ENCODE peak calls at places on chromosomes 4 and X, in four cellular contexts. One of them, this sample, is unnamed.

GRCh38 chr4:88605744-88606143 is 13.5 kb downstream of the HERC3 start:
- DNase-seq in BJ: no peak
- DNase-seq in GM10248: no peak
- DNase-seq in right atrium auricular region: no peak
- DNase-seq in this sample: no peak

GRCh38 chrX:40579880-40580536 is 762 bp upstream of the ATP6AP2 start:
- DNase-seq in BJ: no peak
- DNase-seq in GM10248: no peak
- DNase-seq in right atrium auricular region: no peak
- DNase-seq in this sample: no peak

GRCh38 chr4:140049924-140050681 is 103.9 kb downstream of the MAML3 start:
- DNase-seq in BJ: no peak
- DNase-seq in GM10248: peak; percentile 25
- DNase-seq in right atrium auricular region: no peak
- DNase-seq in this sample: no peak

GRCh38 chr4:48604527-48604926 is 114.5 kb downstream of the ZAR1 start:
- DNase-seq in BJ: no peak
- DNase-seq in GM10248: no peak
- DNase-seq in right atrium auricular region: no peak
- DNase-seq in this sample: no peak

GRCh38 chrX:65463550-65463949 is 71.0 kb downstream of the LAS1L start:
- DNase-seq in BJ: peak; percentile 5
- DNase-seq in GM10248: no peak
- DNase-seq in right atrium auricular region: no peak
- DNase-seq in this sample: no peak

GRCh38 chr4:175215657-175216056 is 297.5 kb downstream of the ADAM29 start:
- DNase-seq in BJ: no peak
- DNase-seq in GM10248: no peak
- DNase-seq in right atrium auricular region: no peak
- DNase-seq in this sample: no peak

GRCh38 chr4:184593461-184593860 is 55.8 kb downstream of the CASP3 start:
- DNase-seq in BJ: no peak
- DNase-seq in GM10248: no peak
- DNase-seq in right atrium auricular region: no peak
- DNase-seq in this sample: no peak

GRCh38 chr4:141645611-141646340 is 9.4 kb downstream of the IL15 start:
- DNase-seq in BJ: peak; percentile 47
- DNase-seq in GM10248: no peak
- DNase-seq in right atrium auricular region: no peak
- DNase-seq in this sample: no peak

GRCh38 chr4:30094866-30095265 is 625.3 kb upstream of the PCDH7 start:
- DNase-seq in BJ: no peak
- DNase-seq in GM10248: no peak
- DNase-seq in right atrium auricular region: no peak
- DNase-seq in this sample: no peak

GRCh38 chr4:6772223-6772928 is 10.2 kb upstream of the KIAA0232 start:
- DNase-seq in BJ: no peak
- DNase-seq in GM10248: no peak
- DNase-seq in right atrium auricular region: no peak
- DNase-seq in this sample: peak; percentile 56

GRCh38 chr4:83772680-83773079 is 236.8 kb downstream of the GPAT3 start:
- DNase-seq in BJ: no peak
- DNase-seq in GM10248: no peak
- DNase-seq in right atrium auricular region: no peak
- DNase-seq in this sample: no peak

GRCh38 chrX:7316887-7317286 is 168.9 kb upstream of the PUDP start:
- DNase-seq in BJ: peak; percentile 49
- DNase-seq in GM10248: no peak
- DNase-seq in right atrium auricular region: no peak
- DNase-seq in this sample: no peak

GRCh38 chrX:10496345-10496965 is 123.9 kb downstream of the MID1 start:
- DNase-seq in BJ: peak; percentile 67
- DNase-seq in GM10248: no peak
- DNase-seq in right atrium auricular region: no peak
- DNase-seq in this sample: no peak

GRCh38 chr4:1731180-1731579 is 9.9 kb downstream of the TACC3 start:
- DNase-seq in BJ: no peak
- DNase-seq in GM10248: no peak
- DNase-seq in right atrium auricular region: no peak
- DNase-seq in this sample: no peak

GRCh38 chr4:105472871-105473339 is 957 bp downstream of the PPA2 start:
- DNase-seq in BJ: no peak
- DNase-seq in GM10248: no peak
- DNase-seq in right atrium auricular region: no peak
- DNase-seq in this sample: no peak

GRCh38 chrX:155148724-155149537 is 67.3 kb upstream of the VBP1 start:
- DNase-seq in BJ: no peak
- DNase-seq in GM10248: peak; percentile 15
- DNase-seq in right atrium auricular region: no peak
- DNase-seq in this sample: no peak

GRCh38 chrX:41491267-41492004 is 44.3 kb downstream of the NYX start:
- DNase-seq in BJ: peak; percentile 65
- DNase-seq in GM10248: no peak
- DNase-seq in right atrium auricular region: peak; percentile 63
- DNase-seq in this sample: no peak

GRCh38 chr4:40570348-40571077 is 59.2 kb downstream of the RBM47 start:
- DNase-seq in BJ: no peak
- DNase-seq in GM10248: no peak
- DNase-seq in right atrium auricular region: no peak
- DNase-seq in this sample: no peak

GRCh38 chrX:72346306-72346949 is 40.7 kb upstream of the CITED1 start:
- DNase-seq in BJ: no peak
- DNase-seq in GM10248: no peak
- DNase-seq in right atrium auricular region: no peak
- DNase-seq in this sample: no peak

GRCh38 chr4:178856139-178856800 is 1414.0 kb upstream of the AGA start:
- DNase-seq in BJ: no peak
- DNase-seq in GM10248: no peak
- DNase-seq in right atrium auricular region: no peak
- DNase-seq in this sample: no peak

GRCh38 chr4:176593943-176594342 is 198.8 kb downstream of the VEGFC start:
- DNase-seq in BJ: no peak
- DNase-seq in GM10248: no peak
- DNase-seq in right atrium auricular region: no peak
- DNase-seq in this sample: no peak

GRCh38 chr4:125388653-125389052 is 73.9 kb downstream of the FAT4 start:
- DNase-seq in BJ: peak; percentile 17
- DNase-seq in GM10248: no peak
- DNase-seq in right atrium auricular region: no peak
- DNase-seq in this sample: no peak

GRCh38 chr4:105619193-105619931 is 66.9 kb downstream of the ARHGEF38 start:
- DNase-seq in BJ: no peak
- DNase-seq in GM10248: no peak
- DNase-seq in right atrium auricular region: peak; percentile 64
- DNase-seq in this sample: no peak

GRCh38 chr4:101345271-101345595 is 2.1 kb downstream of the PPP3CA start:
- DNase-seq in BJ: no peak
- DNase-seq in GM10248: peak; percentile 13
- DNase-seq in right atrium auricular region: no peak
- DNase-seq in this sample: no peak

GRCh38 chrX:133650262-133650661 is 235.0 kb upstream of the GPC4 start:
- DNase-seq in BJ: no peak
- DNase-seq in GM10248: no peak
- DNase-seq in right atrium auricular region: no peak
- DNase-seq in this sample: no peak
- TF ChIP-seq CTCF in BJ: no peak
- TF ChIP-seq CTCF in GM10248: no peak
- TF ChIP-seq CTCF in right atrium auricular region: no peak
- TF ChIP-seq CTCF in this sample: no peak

DNA sequence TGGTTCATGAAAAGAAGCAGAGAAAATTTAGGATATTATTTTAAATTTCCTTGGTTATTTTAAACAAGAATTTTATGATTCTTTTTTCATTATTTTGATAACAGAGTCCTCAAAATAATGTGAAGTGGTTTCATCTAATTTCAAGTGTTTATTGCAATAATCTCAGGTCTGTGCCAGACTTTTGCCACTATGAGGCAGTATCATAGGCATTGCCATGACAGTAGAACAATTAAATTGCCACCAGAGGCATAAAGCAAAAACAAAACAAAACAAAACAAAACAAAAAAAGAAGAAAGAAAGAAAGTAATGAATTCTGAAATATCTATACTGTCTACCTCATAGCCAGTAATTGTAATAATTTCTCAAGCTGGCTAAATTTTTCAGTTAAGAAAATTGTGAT is 739.2 kb downstream of the KCTD8 start:
- DNase-seq in BJ: no peak
- DNase-seq in GM10248: no peak
- DNase-seq in right atrium auricular region: no peak
- DNase-seq in this sample: no peak
- TF ChIP-seq CTCF in BJ: no peak
- TF ChIP-seq CTCF in GM10248: no peak
- TF ChIP-seq CTCF in right atrium auricular region: no peak
- TF ChIP-seq CTCF in this sample: no peak

GRCh38 chrX:17839269-17839668 is 21.8 kb downstream of the RAI2 start:
- DNase-seq in BJ: no peak
- DNase-seq in GM10248: no peak
- DNase-seq in right atrium auricular region: no peak
- DNase-seq in this sample: no peak
- TF ChIP-seq CTCF in BJ: no peak
- TF ChIP-seq CTCF in GM10248: no peak
- TF ChIP-seq CTCF in right atrium auricular region: no peak
- TF ChIP-seq CTCF in this sample: no peak

GRCh38 chr4:79241846-79242245 is 84.0 kb downstream of the NAA11 start:
- DNase-seq in BJ: no peak
- DNase-seq in GM10248: no peak
- DNase-seq in right atrium auricular region: no peak
- DNase-seq in this sample: no peak
- TF ChIP-seq CTCF in BJ: no peak
- TF ChIP-seq CTCF in GM10248: no peak
- TF ChIP-seq CTCF in right atrium auricular region: no peak
- TF ChIP-seq CTCF in this sample: no peak

GRCh38 chrX:134603806-134604700 is 54.2 kb downstream of the PLAC1 start:
- DNase-seq in BJ: peak; percentile 62
- DNase-seq in GM10248: no peak
- DNase-seq in right atrium auricular region: no peak
- DNase-seq in this sample: no peak
- TF ChIP-seq CTCF in BJ: peak; percentile 34
- TF ChIP-seq CTCF in GM10248: no peak
- TF ChIP-seq CTCF in right atrium auricular region: no peak
- TF ChIP-seq CTCF in this sample: no peak

GRCh38 chr4:87224036-87224923 is 3.9 kb upstream of the KLHL8 start:
- DNase-seq in BJ: no peak
- DNase-seq in GM10248: no peak
- DNase-seq in right atrium auricular region: no peak
- DNase-seq in this sample: no peak

GRCh38 chr4:87216469-87216868 is 3.9 kb downstream of the KLHL8 start:
- DNase-seq in BJ: no peak
- DNase-seq in GM10248: no peak
- DNase-seq in right atrium auricular region: no peak
- DNase-seq in this sample: no peak

GRCh38 chr4:87219648-87220093 is 747 bp downstream of the KLHL8 start:
- DNase-seq in BJ: no peak
- DNase-seq in GM10248: peak; percentile 62
- DNase-seq in right atrium auricular region: no peak
- DNase-seq in this sample: peak; percentile 44

DNA sequence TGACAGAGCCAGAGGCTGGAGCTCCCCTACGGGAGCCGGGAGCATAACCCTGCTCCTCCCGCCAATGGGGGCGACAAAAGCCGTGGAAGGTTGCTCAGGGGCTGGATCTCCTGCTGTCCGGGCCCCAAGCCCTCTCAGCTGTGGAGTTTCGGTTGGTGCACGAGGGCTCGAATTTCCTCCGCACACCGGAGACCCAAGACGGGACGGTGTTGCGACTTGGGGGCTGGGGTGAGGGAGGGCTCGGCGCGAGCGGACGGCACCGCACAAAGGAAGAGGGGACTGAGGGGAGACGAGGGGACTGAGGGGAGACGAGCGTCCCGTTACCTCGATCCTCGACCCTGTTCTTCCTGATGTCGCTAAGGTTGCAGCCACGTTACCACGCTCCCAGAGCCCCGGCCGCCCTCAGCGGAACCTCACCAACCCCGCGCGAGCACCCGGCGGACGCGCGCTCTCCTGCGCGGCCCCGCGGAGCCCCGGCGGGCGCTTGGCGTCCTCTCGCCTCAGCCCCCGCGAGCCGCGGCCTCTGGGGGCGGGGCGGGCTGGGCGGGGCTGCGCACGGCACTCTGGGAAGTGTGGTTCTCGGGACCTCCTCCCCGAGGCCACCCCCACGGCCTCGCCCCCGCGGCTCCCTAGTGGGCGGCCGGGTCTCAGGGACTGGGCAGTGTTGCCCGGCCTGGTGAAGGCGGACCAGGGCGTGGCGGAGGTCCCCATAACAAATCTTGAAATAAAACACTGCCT is at the start of gene KLHL8:
- DNase-seq in BJ: no peak
- DNase-seq in GM10248: peak; percentile 96
- DNase-seq in right atrium auricular region: peak; percentile 74
- DNase-seq in this sample: peak; percentile 68
- TF ChIP-seq CTCF in BJ: peak; percentile 9
- TF ChIP-seq CTCF in GM10248: no peak
- TF ChIP-seq CTCF in right atrium auricular region: no peak
- TF ChIP-seq CTCF in this sample: no peak